ENCODE peak calls at places on chromosomes 4 and X, in five cellular contexts. One of them, this sample, is unnamed.

GRCh38 chr4:138572007-138572406 is 329.9 kb upstream of the SLC7A11 start:
- DNase-seq in AG10803: no peak
- DNase-seq in kidney epithelial cell: no peak
- DNase-seq in mammary epithelial cell: no peak
- DNase-seq in tibial nerve: no peak
- DNase-seq in this sample: no peak

GRCh38 chr4:4492161-4492847 is 49.5 kb downstream of the STX18 start:
- DNase-seq in AG10803: peak; percentile 58
- DNase-seq in tibial nerve: no peak
- DNase-seq in mammary epithelial cell: no peak
- DNase-seq in kidney epithelial cell: no peak
- DNase-seq in this sample: peak; percentile 83

GRCh38 chr4:124943938-124944337 is 231.4 kb upstream of the ANKRD50 start:
- DNase-seq in tibial nerve: no peak
- DNase-seq in mammary epithelial cell: no peak
- DNase-seq in AG10803: no peak
- DNase-seq in kidney epithelial cell: no peak
- DNase-seq in this sample: no peak

GRCh38 chr4:99947608-99948007 is 1.2 kb upstream of the DNAJB14 start:
- DNase-seq in mammary epithelial cell: no peak
- DNase-seq in tibial nerve: no peak
- DNase-seq in AG10803: no peak
- DNase-seq in kidney epithelial cell: no peak
- DNase-seq in this sample: peak; percentile 4

GRCh38 chr4:76108467-76109181 is 34.1 kb downstream of the ART3 start:
- DNase-seq in mammary epithelial cell: peak; percentile 49
- DNase-seq in AG10803: no peak
- DNase-seq in tibial nerve: no peak
- DNase-seq in kidney epithelial cell: no peak
- DNase-seq in this sample: peak; percentile 15

GRCh38 chr4:1137063-1137771 is 23.9 kb upstream of the RNF212 start:
- DNase-seq in kidney epithelial cell: no peak
- DNase-seq in AG10803: no peak
- DNase-seq in tibial nerve: no peak
- DNase-seq in mammary epithelial cell: no peak
- DNase-seq in this sample: peak; percentile 38

GRCh38 chr4:165684177-165684870 is 188.7 kb upstream of the TLL1 start:
- DNase-seq in AG10803: peak; percentile 1
- DNase-seq in tibial nerve: no peak
- DNase-seq in mammary epithelial cell: peak; percentile 90
- DNase-seq in kidney epithelial cell: peak; percentile 45
- DNase-seq in this sample: peak; percentile 11

GRCh38 chrX:66074920-66075879 is 35.3 kb upstream of the VSIG4 start:
- DNase-seq in tibial nerve: peak; percentile 8
- DNase-seq in AG10803: no peak
- DNase-seq in kidney epithelial cell: no peak
- DNase-seq in mammary epithelial cell: no peak
- DNase-seq in this sample: no peak

GRCh38 chr4:87901426-87901825 is 68.7 kb downstream of the MEPE start:
- DNase-seq in tibial nerve: no peak
- DNase-seq in kidney epithelial cell: no peak
- DNase-seq in mammary epithelial cell: no peak
- DNase-seq in AG10803: peak; percentile 62
- DNase-seq in this sample: peak; percentile 14

GRCh38 chr4:122576261-122577188 is 44.3 kb downstream of the IL21 start:
- DNase-seq in mammary epithelial cell: peak; percentile 40
- DNase-seq in kidney epithelial cell: no peak
- DNase-seq in AG10803: peak; percentile 45
- DNase-seq in tibial nerve: peak; percentile 36
- DNase-seq in this sample: peak; percentile 60
- TF ChIP-seq CTCF in mammary epithelial cell: peak; percentile 65
- TF ChIP-seq CTCF in kidney epithelial cell: peak; percentile 56
- TF ChIP-seq CTCF in AG10803: peak; percentile 68
- TF ChIP-seq CTCF in tibial nerve: no peak
- TF ChIP-seq CTCF in this sample: peak; percentile 62

DNA sequence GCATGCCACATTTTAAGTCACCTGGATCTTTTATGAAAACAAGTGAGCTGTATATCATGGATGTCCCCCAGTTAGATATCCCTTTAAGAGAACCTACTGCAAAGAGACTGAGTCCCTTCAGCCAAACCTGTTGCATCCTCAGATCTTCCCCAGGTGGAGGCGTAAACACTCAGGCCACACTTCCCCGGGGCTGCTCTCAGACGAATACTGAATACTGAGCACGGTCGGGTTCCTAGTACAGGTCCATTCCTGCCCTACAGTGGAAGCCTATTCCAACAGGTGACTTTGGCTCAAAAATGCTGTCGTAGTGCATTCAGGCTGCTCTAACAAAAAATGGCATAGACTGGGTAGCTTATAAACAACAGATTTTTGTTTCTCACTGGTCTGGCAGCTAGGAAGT is 320.2 kb upstream of the CLNK start:
- DNase-seq in kidney epithelial cell: no peak
- DNase-seq in AG10803: no peak
- DNase-seq in tibial nerve: no peak
- DNase-seq in mammary epithelial cell: no peak
- DNase-seq in this sample: no peak
- H3K4me3 ChIP-seq in kidney epithelial cell: no peak overlapping the region
- H3K4me3 ChIP-seq in AG10803: no peak overlapping the region
- H3K4me3 ChIP-seq in tibial nerve: no peak overlapping the region
- H3K4me3 ChIP-seq in mammary epithelial cell: no peak overlapping the region
- H3K4me3 ChIP-seq in this sample: no peak overlapping the region

DNA sequence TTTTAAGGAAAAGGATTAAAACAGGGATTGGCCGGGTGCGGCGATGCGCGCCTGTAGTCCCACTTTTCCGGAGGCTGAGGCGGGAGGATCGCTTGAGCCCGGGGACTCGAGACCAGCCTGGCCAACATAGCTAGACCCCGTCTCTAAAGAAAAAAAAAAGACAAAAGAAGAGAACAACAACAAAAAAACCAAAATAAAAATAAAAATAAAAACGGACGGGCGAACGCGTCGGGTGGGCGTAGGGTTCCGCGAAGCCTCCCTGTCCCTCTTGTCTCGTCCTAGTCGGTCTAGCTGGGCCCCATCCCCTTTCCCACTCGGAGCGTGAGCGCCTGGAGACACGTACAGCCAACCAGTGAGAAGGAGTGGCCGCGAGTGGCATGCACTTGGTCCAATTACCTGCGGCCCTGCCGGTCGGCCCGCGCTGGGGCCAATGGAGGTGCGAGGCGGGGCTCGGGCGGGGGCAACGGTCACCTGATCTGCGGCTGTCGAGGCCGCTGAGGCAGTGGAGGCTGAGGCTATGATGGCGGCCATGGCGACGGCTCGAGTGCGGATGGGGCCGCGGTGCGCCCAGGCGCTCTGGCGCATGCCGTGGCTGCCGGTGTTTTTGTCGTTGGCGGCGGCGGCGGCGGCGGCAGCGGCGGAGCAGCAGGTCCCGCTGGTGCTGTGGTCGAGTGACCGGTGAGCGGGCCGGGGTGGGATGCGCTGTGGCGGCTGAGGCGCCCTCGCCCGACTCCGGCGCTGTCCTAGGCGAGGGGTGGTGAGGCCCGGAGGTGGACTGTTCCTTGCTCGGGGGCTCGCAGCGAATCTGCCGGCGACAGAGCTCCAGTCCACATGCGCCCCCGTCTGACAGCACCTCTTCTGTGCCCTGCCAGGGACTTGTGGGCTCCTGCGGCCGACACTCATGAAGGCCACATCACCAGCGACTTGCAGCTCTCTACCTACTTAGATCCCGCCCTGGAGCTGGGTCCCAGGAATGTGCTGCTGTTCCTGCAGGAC is at the start of gene ATP6AP1:
- DNase-seq in AG10803: peak; percentile 95
- DNase-seq in mammary epithelial cell: peak; percentile 88
- DNase-seq in kidney epithelial cell: peak; percentile 70
- DNase-seq in tibial nerve: peak; percentile 86
- DNase-seq in this sample: peak; percentile 94
- TF ChIP-seq CTCF in AG10803: no peak
- TF ChIP-seq CTCF in mammary epithelial cell: peak; percentile 13
- TF ChIP-seq CTCF in kidney epithelial cell: no peak
- TF ChIP-seq CTCF in tibial nerve: peak; percentile 32
- TF ChIP-seq CTCF in this sample: no peak

DNA sequence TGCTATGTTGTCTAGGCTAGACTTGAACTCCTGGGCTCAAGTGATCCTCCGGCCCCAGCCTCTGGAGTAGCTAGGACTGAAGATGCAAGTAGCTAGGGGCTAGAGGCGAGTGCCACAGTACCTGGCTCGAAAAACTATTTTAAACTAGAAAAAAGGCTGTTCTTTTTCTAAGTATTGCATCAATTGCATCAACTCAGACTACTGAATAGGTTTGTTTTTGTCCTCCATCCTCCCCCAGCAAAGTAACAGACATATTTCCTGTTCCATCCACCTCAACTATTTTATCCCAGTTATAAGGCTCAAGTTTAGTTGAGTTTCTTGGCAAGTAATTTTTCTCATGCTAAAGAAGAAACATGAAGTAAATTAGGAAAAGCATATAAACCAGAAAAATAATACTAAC is 4.1 kb downstream of the SH3RF1 start:
- DNase-seq in AG10803: peak; percentile 36
- DNase-seq in tibial nerve: no peak
- DNase-seq in mammary epithelial cell: no peak
- DNase-seq in kidney epithelial cell: no peak
- DNase-seq in this sample: no peak
- H3K4me3 ChIP-seq in AG10803: peak overlapping the region; percentile 34
- H3K4me3 ChIP-seq in tibial nerve: no peak overlapping the region
- H3K4me3 ChIP-seq in mammary epithelial cell: no peak overlapping the region
- H3K4me3 ChIP-seq in kidney epithelial cell: no peak overlapping the region
- H3K4me3 ChIP-seq in this sample: peak overlapping the region; percentile 96

DNA sequence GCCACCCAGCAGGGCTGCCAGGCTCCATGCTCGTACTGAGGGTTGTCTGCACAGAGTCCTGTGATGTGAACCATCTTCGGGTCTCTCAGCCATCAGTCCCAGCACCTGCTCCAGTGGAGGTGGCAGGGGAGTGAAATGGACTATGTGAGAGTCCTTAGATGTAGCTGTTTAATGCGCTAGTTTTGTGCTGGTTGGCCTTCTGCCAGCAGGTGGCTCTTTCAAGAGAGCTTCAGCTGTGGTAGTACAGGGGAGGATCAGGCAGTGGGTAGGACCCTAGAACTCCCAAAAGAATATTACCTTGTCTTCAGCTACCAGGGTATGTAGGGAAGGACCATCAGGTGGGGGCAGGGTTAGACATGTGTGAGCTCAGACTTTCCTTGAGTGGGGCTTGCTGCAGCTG is 1066.0 kb downstream of the GLUD2 start:
- DNase-seq in tibial nerve: no peak
- DNase-seq in mammary epithelial cell: no peak
- DNase-seq in kidney epithelial cell: no peak
- DNase-seq in AG10803: no peak
- DNase-seq in this sample: no peak
- TF ChIP-seq CTCF in tibial nerve: no peak
- TF ChIP-seq CTCF in mammary epithelial cell: no peak
- TF ChIP-seq CTCF in kidney epithelial cell: no peak
- TF ChIP-seq CTCF in AG10803: no peak
- TF ChIP-seq CTCF in this sample: no peak

GRCh38 chr4:24856586-24856985 is 56.3 kb downstream of the CCDC149 start:
- DNase-seq in AG10803: peak; percentile 38
- DNase-seq in mammary epithelial cell: no peak
- DNase-seq in kidney epithelial cell: no peak
- DNase-seq in tibial nerve: no peak
- DNase-seq in this sample: peak; percentile 29
- H3K4me3 ChIP-seq in AG10803: no peak overlapping the region
- H3K4me3 ChIP-seq in mammary epithelial cell: no peak overlapping the region
- H3K4me3 ChIP-seq in kidney epithelial cell: no peak overlapping the region
- H3K4me3 ChIP-seq in tibial nerve: no peak overlapping the region
- H3K4me3 ChIP-seq in this sample: no peak overlapping the region

DNA sequence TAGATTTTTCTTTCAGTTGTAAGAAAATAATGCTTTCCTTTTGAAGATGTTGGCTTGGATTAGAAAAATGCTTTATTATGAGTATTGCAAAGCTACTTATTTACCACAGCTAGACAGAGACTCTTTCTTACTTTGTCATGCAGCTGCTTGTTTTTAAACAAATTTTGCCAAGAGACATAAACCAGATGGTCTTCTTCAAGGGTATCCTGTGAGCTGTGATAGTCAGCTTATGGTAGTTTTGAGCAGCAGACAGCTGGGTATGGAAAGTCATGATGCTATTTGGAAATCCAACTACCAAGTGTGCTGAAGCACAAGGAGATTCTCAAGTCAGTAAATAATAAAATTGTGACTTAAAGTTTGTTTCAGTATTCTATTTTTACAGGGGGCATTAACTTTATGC is 941.5 kb downstream of the DMD start:
- DNase-seq in kidney epithelial cell: no peak
- DNase-seq in AG10803: no peak
- DNase-seq in tibial nerve: no peak
- DNase-seq in mammary epithelial cell: no peak
- DNase-seq in this sample: no peak
- TF ChIP-seq CTCF in kidney epithelial cell: no peak
- TF ChIP-seq CTCF in AG10803: no peak
- TF ChIP-seq CTCF in tibial nerve: no peak
- TF ChIP-seq CTCF in mammary epithelial cell: no peak
- TF ChIP-seq CTCF in this sample: no peak

DNA sequence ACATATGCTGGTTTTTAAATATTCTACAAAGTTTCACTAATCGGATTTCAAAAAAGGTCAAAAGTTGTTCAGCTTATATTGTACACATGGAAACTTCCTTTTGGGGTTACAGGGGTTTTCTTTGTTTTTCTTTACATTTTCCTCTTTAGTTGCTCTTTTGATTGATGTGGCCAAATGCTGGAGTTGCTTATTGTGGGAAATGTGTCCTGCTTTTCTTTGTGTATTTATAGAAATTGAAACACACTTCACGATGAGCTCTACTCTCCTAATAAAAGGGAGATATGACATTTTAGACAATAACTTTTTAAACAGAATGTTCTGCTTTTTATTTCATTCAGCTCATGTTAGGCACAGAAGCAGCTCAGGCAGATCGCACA is 50.7 kb upstream of the SPRY1 start:
- DNase-seq in AG10803: no peak
- DNase-seq in kidney epithelial cell: no peak
- DNase-seq in mammary epithelial cell: no peak
- DNase-seq in tibial nerve: no peak
- DNase-seq in this sample: no peak
- H3K4me3 ChIP-seq in AG10803: no peak overlapping the region
- H3K4me3 ChIP-seq in kidney epithelial cell: no peak overlapping the region
- H3K4me3 ChIP-seq in mammary epithelial cell: no peak overlapping the region
- H3K4me3 ChIP-seq in tibial nerve: no peak overlapping the region
- H3K4me3 ChIP-seq in this sample: no peak overlapping the region

GRCh38 chrX:110989447-110989846 is 106.5 kb upstream of the PAK3 start:
- DNase-seq in kidney epithelial cell: no peak
- DNase-seq in mammary epithelial cell: no peak
- DNase-seq in tibial nerve: no peak
- DNase-seq in AG10803: no peak
- DNase-seq in this sample: no peak

GRCh38 chrX:110989869-110990268 is 106.1 kb upstream of the PAK3 start:
- DNase-seq in tibial nerve: no peak
- DNase-seq in kidney epithelial cell: no peak
- DNase-seq in AG10803: no peak
- DNase-seq in mammary epithelial cell: no peak
- DNase-seq in this sample: no peak

GRCh38 chrX:110987292-110987691 is 108.7 kb upstream of the PAK3 start:
- DNase-seq in mammary epithelial cell: no peak
- DNase-seq in AG10803: no peak
- DNase-seq in tibial nerve: no peak
- DNase-seq in kidney epithelial cell: no peak
- DNase-seq in this sample: no peak

GRCh38 chrX:110992611-110993010 is 103.4 kb upstream of the PAK3 start:
- DNase-seq in mammary epithelial cell: peak; percentile 20
- DNase-seq in AG10803: peak; percentile 12
- DNase-seq in tibial nerve: no peak
- DNase-seq in kidney epithelial cell: no peak
- DNase-seq in this sample: peak; percentile 14
- TF ChIP-seq CTCF in mammary epithelial cell: peak; percentile 72
- TF ChIP-seq CTCF in AG10803: peak; percentile 53
- TF ChIP-seq CTCF in tibial nerve: peak; percentile 10
- TF ChIP-seq CTCF in kidney epithelial cell: peak; percentile 62
- TF ChIP-seq CTCF in this sample: peak; percentile 51

This sample was measured in fibroblast of villous mesenchyme.